ENCODE peak calls at places on chromosomes 4 and X, in five cellular contexts. One of them, this sample, is unnamed.

GRCh38 chr4:2297606-2298517 is 36.0 kb upstream of the MXD4 start:
- DNase-seq in AG09319: no peak
- DNase-seq in CD4-positive, alpha-beta memory T cell: no peak
- DNase-seq in NCI-H446: no peak
- DNase-seq in AG08396: no peak
- DNase-seq in this sample: no peak

GRCh38 chrX:42678133-42678532 is 99.8 kb downstream of the PPP1R2C start:
- DNase-seq in CD4-positive, alpha-beta memory T cell: no peak
- DNase-seq in AG08396: no peak
- DNase-seq in NCI-H446: peak
- DNase-seq in AG09319: no peak
- DNase-seq in this sample: no peak

GRCh38 chrX:138929905-138930304 is 218.4 kb upstream of the FGF13 start:
- DNase-seq in CD4-positive, alpha-beta memory T cell: no peak
- DNase-seq in AG09319: no peak
- DNase-seq in NCI-H446: no peak
- DNase-seq in AG08396: no peak
- DNase-seq in this sample: no peak

GRCh38 chrX:9878141-9878875 is 88.8 kb upstream of the CLDN34 start:
- DNase-seq in AG08396: no peak
- DNase-seq in AG09319: no peak
- DNase-seq in NCI-H446: no peak
- DNase-seq in CD4-positive, alpha-beta memory T cell: no peak
- DNase-seq in this sample: no peak

GRCh38 chrX:1378306-1378758 is 13.6 kb downstream of the SLC25A6 start:
- DNase-seq in CD4-positive, alpha-beta memory T cell: no peak
- DNase-seq in AG09319: no peak
- DNase-seq in NCI-H446: no peak
- DNase-seq in AG08396: no peak
- DNase-seq in this sample: no peak

GRCh38 chrX:115330498-115331138 is 41.1 kb downstream of the LUZP4 start:
- DNase-seq in CD4-positive, alpha-beta memory T cell: peak
- DNase-seq in NCI-H446: no peak
- DNase-seq in AG09319: no peak
- DNase-seq in AG08396: peak
- DNase-seq in this sample: peak

GRCh38 chr4:87092389-87093141 is 127.9 kb downstream of the KLHL8 start:
- DNase-seq in AG08396: peak
- DNase-seq in CD4-positive, alpha-beta memory T cell: no peak
- DNase-seq in NCI-H446: peak
- DNase-seq in AG09319: peak
- DNase-seq in this sample: no peak

GRCh38 chr4:74433541-74434172 is 11.3 kb upstream of the AREG start:
- DNase-seq in AG08396: no peak
- DNase-seq in CD4-positive, alpha-beta memory T cell: no peak
- DNase-seq in NCI-H446: no peak
- DNase-seq in AG09319: no peak
- DNase-seq in this sample: no peak